ENCODE peak calls at places on chromosomes 4 and X, in seven cellular contexts. One of them, this sample, is unnamed.

GRCh38 chrX:15398874-15399273 is 14.7 kb upstream of the VEGFD start:
- DNase-seq in HEK293T: no peak
- DNase-seq in dermis microvascular lymphatic vessel endothelial cell: no peak
- DNase-seq in stimulated activated CD4-positive, alpha-beta T cell treated with anti-CD3 and anti-CD28 coated beads, Interleukin-15, amount 100 ng/mL, for 1 hour: no peak
- DNase-seq in NCI-H748 treated with DMSO at 0.1 percent for 48 hours: no peak
- DNase-seq in heart left ventricle: no peak
- DNase-seq in SIG-M5: no peak
- DNase-seq in this sample: no peak

GRCh38 chrX:68428431-68428830 is 4.9 kb downstream of the OPHN1 start:
- DNase-seq in HEK293T: no peak
- DNase-seq in NCI-H748 treated with DMSO at 0.1 percent for 48 hours: no peak
- DNase-seq in heart left ventricle: no peak
- DNase-seq in dermis microvascular lymphatic vessel endothelial cell: peak
- DNase-seq in stimulated activated CD4-positive, alpha-beta T cell treated with anti-CD3 and anti-CD28 coated beads, Interleukin-15, amount 100 ng/mL, for 1 hour: no peak
- DNase-seq in SIG-M5: no peak
- DNase-seq in this sample: no peak

GRCh38 chr4:148831945-148832344 is 389.7 kb upstream of the NR3C2 start:
- DNase-seq in dermis microvascular lymphatic vessel endothelial cell: peak
- DNase-seq in HEK293T: no peak
- DNase-seq in heart left ventricle: no peak
- DNase-seq in NCI-H748 treated with DMSO at 0.1 percent for 48 hours: no peak
- DNase-seq in SIG-M5: no peak
- DNase-seq in stimulated activated CD4-positive, alpha-beta T cell treated with anti-CD3 and anti-CD28 coated beads, Interleukin-15, amount 100 ng/mL, for 1 hour: no peak
- DNase-seq in this sample: no peak

GRCh38 chrX:154804957-154805695 is at the start of gene MPP1:
- DNase-seq in HEK293T: peak
- DNase-seq in heart left ventricle: peak
- DNase-seq in SIG-M5: no peak
- DNase-seq in dermis microvascular lymphatic vessel endothelial cell: peak
- DNase-seq in stimulated activated CD4-positive, alpha-beta T cell treated with anti-CD3 and anti-CD28 coated beads, Interleukin-15, amount 100 ng/mL, for 1 hour: peak
- DNase-seq in NCI-H748 treated with DMSO at 0.1 percent for 48 hours: peak
- DNase-seq in this sample: peak

GRCh38 chrX:154469114-154469513 is 10.0 kb downstream of the LAGE3 start:
- DNase-seq in SIG-M5: no peak
- DNase-seq in dermis microvascular lymphatic vessel endothelial cell: no peak
- DNase-seq in HEK293T: no peak
- DNase-seq in stimulated activated CD4-positive, alpha-beta T cell treated with anti-CD3 and anti-CD28 coated beads, Interleukin-15, amount 100 ng/mL, for 1 hour: no peak
- DNase-seq in NCI-H748 treated with DMSO at 0.1 percent for 48 hours: no peak
- DNase-seq in heart left ventricle: no peak
- DNase-seq in this sample: no peak

GRCh38 chr4:166143227-166143626 is 270.2 kb downstream of the TLL1 start:
- DNase-seq in stimulated activated CD4-positive, alpha-beta T cell treated with anti-CD3 and anti-CD28 coated beads, Interleukin-15, amount 100 ng/mL, for 1 hour: no peak
- DNase-seq in SIG-M5: no peak
- DNase-seq in heart left ventricle: no peak
- DNase-seq in HEK293T: no peak
- DNase-seq in dermis microvascular lymphatic vessel endothelial cell: no peak
- DNase-seq in NCI-H748 treated with DMSO at 0.1 percent for 48 hours: no peak
- DNase-seq in this sample: no peak

GRCh38 chr4:94304365-94304971 is 38.2 kb downstream of the HPGDS start:
- DNase-seq in heart left ventricle: no peak
- DNase-seq in SIG-M5: no peak
- DNase-seq in dermis microvascular lymphatic vessel endothelial cell: peak
- DNase-seq in NCI-H748 treated with DMSO at 0.1 percent for 48 hours: peak
- DNase-seq in HEK293T: peak
- DNase-seq in stimulated activated CD4-positive, alpha-beta T cell treated with anti-CD3 and anti-CD28 coated beads, Interleukin-15, amount 100 ng/mL, for 1 hour: no peak
- DNase-seq in this sample: no peak

GRCh38 chr4:99754756-99755155 is 61.9 kb upstream of the DAPP1 start:
- DNase-seq in heart left ventricle: no peak
- DNase-seq in dermis microvascular lymphatic vessel endothelial cell: no peak
- DNase-seq in SIG-M5: no peak
- DNase-seq in stimulated activated CD4-positive, alpha-beta T cell treated with anti-CD3 and anti-CD28 coated beads, Interleukin-15, amount 100 ng/mL, for 1 hour: no peak
- DNase-seq in HEK293T: no peak
- DNase-seq in NCI-H748 treated with DMSO at 0.1 percent for 48 hours: no peak
- DNase-seq in this sample: no peak

GRCh38 chr4:55545681-55546632 is 752 bp downstream of the CLOCK start:
- DNase-seq in SIG-M5: no peak
- DNase-seq in heart left ventricle: peak
- DNase-seq in dermis microvascular lymphatic vessel endothelial cell: peak
- DNase-seq in stimulated activated CD4-positive, alpha-beta T cell treated with anti-CD3 and anti-CD28 coated beads, Interleukin-15, amount 100 ng/mL, for 1 hour: peak
- DNase-seq in HEK293T: peak
- DNase-seq in NCI-H748 treated with DMSO at 0.1 percent for 48 hours: peak
- DNase-seq in this sample: peak

GRCh38 chr4:52659016-52659721 is at the start of gene USP46:
- DNase-seq in dermis microvascular lymphatic vessel endothelial cell: peak
- DNase-seq in stimulated activated CD4-positive, alpha-beta T cell treated with anti-CD3 and anti-CD28 coated beads, Interleukin-15, amount 100 ng/mL, for 1 hour: peak
- DNase-seq in HEK293T: peak
- DNase-seq in SIG-M5: no peak
- DNase-seq in NCI-H748 treated with DMSO at 0.1 percent for 48 hours: peak
- DNase-seq in heart left ventricle: peak
- DNase-seq in this sample: peak

GRCh38 chr4:168558587-168558986 is 61.7 kb downstream of the PALLD start:
- DNase-seq in dermis microvascular lymphatic vessel endothelial cell: peak
- DNase-seq in NCI-H748 treated with DMSO at 0.1 percent for 48 hours: no peak
- DNase-seq in SIG-M5: no peak
- DNase-seq in heart left ventricle: no peak
- DNase-seq in HEK293T: no peak
- DNase-seq in stimulated activated CD4-positive, alpha-beta T cell treated with anti-CD3 and anti-CD28 coated beads, Interleukin-15, amount 100 ng/mL, for 1 hour: no peak
- DNase-seq in this sample: no peak